ENCODE peak calls at places on chromosomes 1 and 21, in five cellular contexts. One of them, this sample, is unnamed.

GRCh38 chr1:37035828-37036666 is 1.7 kb upstream of the GRIK3 start:
- DNase-seq in A549: no peak
- DNase-seq in endothelial cell of umbilical vein: no peak
- DNase-seq in K562: peak
- DNase-seq in H1: peak
- DNase-seq in this sample: no peak

GRCh38 chr1:200198247-200198646 is 170.7 kb downstream of the NR5A2 start:
- DNase-seq in A549: no peak
- DNase-seq in endothelial cell of umbilical vein: no peak
- DNase-seq in K562: no peak
- DNase-seq in H1: no peak
- DNase-seq in this sample: no peak

GRCh38 chr1:9835758-9836631 is 12.2 kb upstream of the CLSTN1 start:
- DNase-seq in A549: no peak
- DNase-seq in endothelial cell of umbilical vein: peak
- DNase-seq in K562: no peak
- DNase-seq in H1: no peak
- DNase-seq in this sample: peak

GRCh38 chr21:45950740-45951515 is 30.6 kb upstream of the COL6A1 start:
- DNase-seq in A549: no peak
- DNase-seq in endothelial cell of umbilical vein: peak
- DNase-seq in K562: no peak
- DNase-seq in H1: no peak
- DNase-seq in this sample: no peak

GRCh38 chr21:45255381-45256020 is 32.2 kb downstream of the POFUT2 start:
- DNase-seq in A549: no peak
- DNase-seq in endothelial cell of umbilical vein: no peak
- DNase-seq in K562: peak
- DNase-seq in H1: peak
- DNase-seq in this sample: peak

GRCh38 chr1:169443923-169444322 is 16.6 kb upstream of the CCDC181 start:
- DNase-seq in A549: no peak
- DNase-seq in endothelial cell of umbilical vein: no peak
- DNase-seq in K562: no peak
- DNase-seq in H1: no peak
- DNase-seq in this sample: no peak

GRCh38 chr1:160904783-160905616 is 20.0 kb upstream of the ITLN1 start:
- DNase-seq in A549: no peak
- DNase-seq in endothelial cell of umbilical vein: peak
- DNase-seq in K562: no peak
- DNase-seq in H1: no peak
- DNase-seq in this sample: no peak

GRCh38 chr1:37478890-37479254 is 4.5 kb downstream of the ZC3H12A start:
- DNase-seq in A549: no peak
- DNase-seq in endothelial cell of umbilical vein: no peak
- DNase-seq in K562: no peak
- DNase-seq in H1: no peak
- DNase-seq in this sample: peak

GRCh38 chr1:53592521-53592982 is 133.4 kb downstream of the DMRTB1 start:
- DNase-seq in A549: no peak
- DNase-seq in endothelial cell of umbilical vein: no peak
- DNase-seq in K562: no peak
- DNase-seq in H1: no peak
- DNase-seq in this sample: no peak

GRCh38 chr1:96710708-96711477 is 10.7 kb upstream of the PTBP2 start:
- DNase-seq in A549: no peak
- DNase-seq in endothelial cell of umbilical vein: no peak
- DNase-seq in K562: no peak
- DNase-seq in H1: no peak
- DNase-seq in this sample: no peak

GRCh38 chr1:26003262-26003661 is 5.4 kb upstream of the PAFAH2 start:
- DNase-seq in A549: no peak
- DNase-seq in endothelial cell of umbilical vein: no peak
- DNase-seq in K562: no peak
- DNase-seq in H1: no peak
- DNase-seq in this sample: no peak

GRCh38 chr21:37914211-37914900 is 1.9 kb downstream of the KCNJ6 start:
- DNase-seq in A549: no peak
- DNase-seq in endothelial cell of umbilical vein: no peak
- DNase-seq in K562: peak
- DNase-seq in H1: peak
- DNase-seq in this sample: no peak

GRCh38 chr1:93179886-93180722 is at the start of gene TMED5:
- DNase-seq in A549: peak
- DNase-seq in endothelial cell of umbilical vein: peak
- DNase-seq in K562: peak
- DNase-seq in H1: peak
- DNase-seq in this sample: peak

GRCh38 chr1:93178418-93178817 is 1.8 kb downstream of the TMED5 start:
- DNase-seq in A549: no peak
- DNase-seq in endothelial cell of umbilical vein: peak
- DNase-seq in K562: peak
- DNase-seq in H1: no peak
- DNase-seq in this sample: peak

GRCh38 chr1:93186667-93187066 is 6.1 kb downstream of the CCDC18 start:
- DNase-seq in A549: no peak
- DNase-seq in endothelial cell of umbilical vein: no peak
- DNase-seq in K562: no peak
- DNase-seq in H1: no peak
- DNase-seq in this sample: no peak

GRCh38 chr1:93177991-93178390 is 2.2 kb downstream of the TMED5 start:
- DNase-seq in A549: no peak
- DNase-seq in endothelial cell of umbilical vein: peak
- DNase-seq in K562: peak
- DNase-seq in H1: no peak
- DNase-seq in this sample: no peak

DNA sequence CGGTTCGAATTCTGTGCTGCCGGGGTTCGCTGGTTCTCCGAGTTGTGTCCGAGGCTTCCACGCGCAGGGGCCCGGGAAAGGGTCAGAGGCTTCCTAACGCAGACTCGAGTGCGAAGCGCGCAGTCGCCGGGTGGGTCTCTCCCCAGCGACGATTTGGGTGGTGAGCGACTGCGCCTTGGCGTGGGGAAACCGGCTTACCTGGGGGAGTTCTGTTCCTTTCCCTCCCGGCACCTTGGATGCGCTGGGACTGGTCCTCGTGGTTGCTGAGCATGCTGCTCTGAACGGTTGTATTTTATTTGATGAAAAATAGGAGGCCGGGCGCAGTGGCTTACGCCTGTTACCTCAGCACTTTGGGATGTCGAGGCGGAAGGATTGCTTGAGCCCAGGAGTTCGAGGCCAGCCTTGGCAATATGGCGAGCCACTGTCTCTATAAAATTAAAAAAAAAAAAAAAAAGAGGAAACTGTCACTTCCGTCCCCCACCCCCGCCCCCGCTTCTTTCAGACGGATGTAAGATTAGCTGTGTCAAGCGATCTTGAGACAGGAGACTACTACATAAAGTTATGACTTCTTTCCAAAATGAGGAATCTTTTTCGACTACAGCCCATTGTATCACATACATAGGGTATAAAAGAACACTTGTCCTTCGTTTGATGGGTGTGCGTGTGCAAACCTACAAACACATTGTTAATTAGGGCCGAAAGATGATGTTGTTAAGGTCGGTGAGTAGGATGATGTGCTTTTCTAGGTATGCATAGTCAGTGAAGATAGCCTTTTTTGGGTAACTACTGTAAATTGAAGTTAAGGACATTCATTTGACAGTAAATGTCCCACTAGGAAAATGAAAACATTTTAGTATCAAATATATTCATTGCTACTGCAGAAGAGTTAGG is at the start of gene CCDC18:
- DNase-seq in A549: no peak
- DNase-seq in endothelial cell of umbilical vein: peak
- DNase-seq in K562: peak
- DNase-seq in H1: no peak
- DNase-seq in this sample: peak
- TF ChIP-seq POLR2A in A549: peak
- TF ChIP-seq POLR2A in endothelial cell of umbilical vein: peak
- TF ChIP-seq POLR2A in K562: peak
- TF ChIP-seq POLR2A in H1: no peak
- TF ChIP-seq POLR2A in this sample: no peak

GRCh38 chr1:5093042-5093441 is 438.6 kb downstream of the AJAP1 start:
- DNase-seq in A549: no peak
- DNase-seq in endothelial cell of umbilical vein: no peak
- DNase-seq in K562: no peak
- DNase-seq in H1: no peak
- DNase-seq in this sample: no peak

GRCh38 chr1:5099558-5099957 is 445.1 kb downstream of the AJAP1 start:
- DNase-seq in A549: no peak
- DNase-seq in endothelial cell of umbilical vein: no peak
- DNase-seq in K562: no peak
- DNase-seq in H1: no peak
- DNase-seq in this sample: no peak

DNA sequence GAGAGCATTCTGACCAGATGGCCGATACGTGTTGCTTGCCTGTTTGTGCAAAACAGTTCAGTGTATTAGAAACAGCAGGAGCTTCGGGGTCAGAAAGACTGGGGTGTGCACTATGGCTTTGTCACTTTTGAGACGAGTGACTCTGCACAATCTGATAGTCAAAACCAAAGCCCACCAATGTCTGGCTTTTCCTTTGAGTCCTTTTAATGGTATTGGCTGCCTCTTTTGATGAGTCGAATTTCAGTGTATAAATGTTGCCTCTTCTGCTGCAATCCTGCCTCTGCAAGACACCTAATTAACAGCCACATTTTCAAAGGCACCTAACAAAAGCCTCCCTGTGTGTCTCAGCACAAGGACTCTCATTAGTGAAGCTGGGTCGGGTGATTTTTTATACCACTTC is 444.6 kb downstream of the AJAP1 start:
- DNase-seq in A549: no peak
- DNase-seq in endothelial cell of umbilical vein: no peak
- DNase-seq in K562: no peak
- DNase-seq in H1: no peak
- DNase-seq in this sample: no peak
- TF ChIP-seq JUN in A549: no peak
- TF ChIP-seq JUN in endothelial cell of umbilical vein: no peak
- TF ChIP-seq JUN in K562: no peak
- TF ChIP-seq JUN in H1: no peak
- TF ChIP-seq JUN in this sample: no peak

DNA sequence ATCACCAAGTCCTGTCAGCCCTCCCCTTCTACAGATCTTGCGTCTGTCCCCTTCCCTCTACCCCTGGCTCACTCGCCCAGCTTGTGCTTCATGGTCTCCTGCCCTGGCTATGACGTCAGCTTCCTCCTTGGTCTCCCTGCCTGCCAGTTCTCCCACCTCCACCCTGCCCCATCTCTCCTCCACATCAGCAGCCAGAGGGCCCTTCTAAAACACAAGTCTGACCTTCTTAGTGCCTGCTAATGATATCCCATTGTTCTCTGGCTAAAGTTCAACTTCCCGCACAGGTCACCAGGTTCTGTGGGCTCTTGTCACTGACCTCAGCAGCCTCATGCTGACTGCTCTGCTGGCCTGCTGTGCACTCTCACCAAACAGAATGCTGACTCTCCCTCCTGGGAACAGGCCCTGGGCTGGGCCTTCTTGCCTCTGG is 24.6 kb upstream of the MYCL start:
- DNase-seq in A549: no peak
- DNase-seq in endothelial cell of umbilical vein: no peak
- DNase-seq in K562: no peak
- DNase-seq in H1: no peak
- DNase-seq in this sample: peak
- TF ChIP-seq POLR2A in A549: no peak
- TF ChIP-seq POLR2A in endothelial cell of umbilical vein: no peak
- TF ChIP-seq POLR2A in K562: no peak
- TF ChIP-seq POLR2A in H1: no peak
- TF ChIP-seq POLR2A in this sample: no peak

DNA sequence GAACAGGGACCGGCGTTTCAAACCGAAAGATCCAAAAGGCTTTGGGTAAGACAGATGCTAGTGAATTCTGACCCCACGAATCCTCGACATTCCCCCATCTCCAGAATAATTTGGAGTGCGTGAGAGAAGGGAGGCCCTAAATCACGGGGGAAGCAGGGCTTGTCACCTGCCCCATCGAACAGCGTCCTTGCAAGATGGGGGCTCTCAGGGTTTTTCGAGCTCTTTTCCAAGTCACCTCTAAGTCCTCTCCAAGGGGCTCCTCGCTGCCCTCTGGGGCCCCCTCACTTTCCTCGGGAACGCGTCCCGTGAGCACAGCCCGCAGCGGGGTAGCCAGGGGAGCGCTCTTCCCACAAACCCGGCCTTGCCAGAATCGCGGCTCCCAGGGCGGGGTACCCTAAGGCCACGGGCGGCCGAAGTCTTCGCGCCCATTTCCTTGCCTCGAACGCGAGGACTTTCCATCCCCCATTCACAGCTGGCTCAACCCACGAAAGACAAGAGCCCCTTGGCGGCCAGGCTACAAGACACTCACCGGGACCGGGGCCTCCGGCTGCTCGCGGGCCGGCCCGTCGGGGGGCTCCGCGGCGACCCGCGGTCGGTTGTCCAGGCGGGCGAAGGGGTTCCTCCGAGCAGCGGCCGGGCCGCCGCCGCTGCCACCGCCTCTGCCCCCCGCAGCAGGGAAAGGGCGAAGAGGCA is 546 bp downstream of the DONSON start:
- DNase-seq in A549: peak
- DNase-seq in endothelial cell of umbilical vein: peak
- DNase-seq in K562: peak
- DNase-seq in H1: no peak
- DNase-seq in this sample: no peak
- TF ChIP-seq JUN in A549: no peak
- TF ChIP-seq JUN in endothelial cell of umbilical vein: no peak
- TF ChIP-seq JUN in K562: no peak
- TF ChIP-seq JUN in H1: no peak
- TF ChIP-seq JUN in this sample: no peak

DNA sequence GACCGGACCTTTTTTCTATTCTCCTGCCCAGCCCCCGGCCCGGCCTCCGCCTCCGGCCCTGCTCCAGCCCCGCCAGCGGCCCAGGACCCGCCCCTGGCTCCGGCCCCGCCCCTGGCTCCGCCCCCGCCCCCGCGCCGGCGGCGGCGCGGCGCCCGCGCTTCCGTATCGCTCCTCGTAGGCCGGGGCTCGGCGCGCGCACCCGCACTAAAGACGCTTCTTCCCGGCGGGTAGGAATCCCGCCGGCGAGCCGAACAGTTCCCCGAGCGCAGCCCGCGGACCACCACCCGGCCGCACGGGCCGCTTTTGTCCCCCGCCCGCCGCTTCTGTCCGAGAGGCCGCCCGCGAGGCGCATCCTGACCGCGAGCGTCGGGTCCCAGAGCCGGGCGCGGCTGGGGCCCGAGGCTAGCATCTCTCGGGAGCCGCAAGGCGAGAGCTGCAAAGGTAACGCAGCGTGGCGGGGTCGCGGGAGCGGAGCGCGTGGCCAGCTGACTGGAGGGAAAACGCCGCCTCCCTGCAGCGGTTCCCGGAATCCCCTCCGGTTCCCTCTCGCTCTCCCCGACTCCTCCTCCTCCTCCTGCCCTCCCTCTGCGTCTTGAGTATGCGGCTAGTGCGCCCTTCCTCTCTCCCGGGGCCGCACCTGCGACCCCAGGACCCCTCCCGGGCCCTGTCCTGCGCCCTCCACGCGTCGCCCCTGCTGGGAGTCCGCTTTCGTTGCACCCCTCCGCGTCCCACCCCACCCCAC is at the start of gene IFNAR2:
- DNase-seq in A549: peak
- DNase-seq in endothelial cell of umbilical vein: peak
- DNase-seq in K562: peak
- DNase-seq in H1: peak
- DNase-seq in this sample: peak
- TF ChIP-seq POLR2A in A549: peak
- TF ChIP-seq POLR2A in endothelial cell of umbilical vein: peak
- TF ChIP-seq POLR2A in K562: peak
- TF ChIP-seq POLR2A in H1: peak
- TF ChIP-seq POLR2A in this sample: peak

GRCh38 chr1:89285715-89286380 is 13.2 kb upstream of the GBP5 start:
- DNase-seq in A549: no peak
- DNase-seq in endothelial cell of umbilical vein: no peak
- DNase-seq in K562: no peak
- DNase-seq in H1: no peak
- DNase-seq in this sample: no peak
- TF ChIP-seq JUN in A549: no peak
- TF ChIP-seq JUN in endothelial cell of umbilical vein: no peak
- TF ChIP-seq JUN in K562: no peak
- TF ChIP-seq JUN in H1: no peak
- TF ChIP-seq JUN in this sample: no peak

This sample was measured in HepG2.